ENCODE peak calls at places on chromosomes 5 and 9, in five cellular contexts. C, L, U, N and Z are unnamed samples.

GRCh38 chr9:121059998-121060636 is 10.0 kb upstream of the C5 start:
- DNase-seq in C (peak; percentile 83), L (peak; percentile 62), U (no peak), N (no peak), Z (peak; percentile 72)

GRCh38 chr5:171226096-171226495 is 83.0 kb upstream of the TLX3 start:
- DNase-seq in C (no peak), L (no peak), U (no peak), N (no peak), Z (no peak)

GRCh38 chr5:155049569-155050383 is 36.2 kb downstream of the KIF4B start:
- DNase-seq in C (peak; percentile 32), L (no peak), U (no peak), N (no peak), Z (peak; percentile 5)

GRCh38 chr9:69346596-69347390 is 21.8 kb downstream of the ENTREP1 start:
- DNase-seq in C (peak; percentile 40), L (no peak), U (no peak), N (no peak), Z (peak; percentile 8)

GRCh38 chr9:120740135-120740534 is 25.9 kb upstream of the MEGF9 start:
- DNase-seq in C (no peak), L (peak; percentile 31), U (no peak), N (no peak), Z (peak; percentile 31)

GRCh38 chr5:14240366-14240765 is 97.2 kb downstream of the TRIO start:
- DNase-seq in C (no peak), L (peak; percentile 54), U (no peak), N (no peak), Z (peak; percentile 68)

GRCh38 chr9:134066923-134067851 is 639 bp downstream of the BRD3 start:
- DNase-seq in C (peak; percentile 56), L (peak; percentile 36), U (peak; percentile 67), N (no peak), Z (peak; percentile 37)

GRCh38 chr9:5698810-5699556 is 70.1 kb downstream of the RIC1 start:
- DNase-seq in C (no peak), L (peak; percentile 79), U (no peak), N (no peak), Z (no peak)

GRCh38 chr9:2116073-2116472 is 100.9 kb downstream of the SMARCA2 start:
- DNase-seq in C (peak; percentile 40), L (no peak), U (no peak), N (no peak), Z (peak; percentile 20)

GRCh38 chr5:139140631-139141071 is 57.5 kb downstream of the SIL1 start:
- DNase-seq in C (no peak), L (peak; percentile 73), U (no peak), N (no peak), Z (peak; percentile 81)

GRCh38 chr5:143812085-143812705 is at the start of gene HMHB1:
- DNase-seq in C (no peak), L (no peak), U (no peak), N (peak; percentile 12), Z (no peak)

GRCh38 chr5:175092691-175093090 is 351.3 kb downstream of the DRD1 start:
- DNase-seq in C (no peak), L (no peak), U (no peak), N (no peak), Z (no peak)